ENCODE peak calls at places on chromosomes 6 and 20, in four cellular contexts. R, W, I and S are unnamed samples.

GRCh38 chr20:45028424-45029136 is 62.3 kb downstream of the STK4 start:
- DNase-seq in I (no peak), R (no peak), W (no peak), S (no peak)

GRCh38 chr6:117168296-117169059 is 96.9 kb upstream of the VGLL2 start:
- DNase-seq in R (no peak), W (no peak), I (no peak), S (no peak)

GRCh38 chr20:58192567-58192966 is 35.9 kb downstream of the ANKRD60 start:
- DNase-seq in I (peak), R (peak), W (no peak), S (peak)

GRCh38 chr20:47506850-47507249 is 5.2 kb downstream of the NCOA3 start:
- DNase-seq in W (no peak), I (no peak), R (peak), S (no peak)

GRCh38 chr20:37362821-37363220 is 16.9 kb downstream of the SRC start:
- DNase-seq in R (no peak), I (no peak), W (no peak), S (no peak)

GRCh38 chr6:3337521-3338350 is 79.0 kb downstream of the PSMG4 start:
- DNase-seq in R (no peak), I (no peak), W (peak), S (no peak)

GRCh38 chr6:1708141-1708540 is 98.4 kb downstream of the FOXC1 start:
- DNase-seq in W (no peak), I (no peak), R (no peak), S (peak)

GRCh38 chr6:44254201-44254956 is 2.9 kb downstream of the SLC35B2 start:
- DNase-seq in W (no peak), R (peak), I (no peak), S (no peak)

GRCh38 chr6:154931741-154932424 is 63.2 kb upstream of the TIAM2 start:
- DNase-seq in W (no peak), R (no peak), I (no peak), S (no peak)

GRCh38 chr6:94270040-94270689 is 850.8 kb upstream of the EPHA7 start:
- DNase-seq in R (no peak), W (no peak), I (no peak), S (no peak)

GRCh38 chr6:116012966-116013365 is 47.7 kb downstream of the FRK start:
- DNase-seq in R (no peak), W (no peak), I (no peak), S (no peak)

GRCh38 chr20:4289875-4290274 is 274.5 kb upstream of the RNF24 start:
- DNase-seq in R (no peak), I (no peak), W (peak), S (no peak)

GRCh38 chr6:39188577-39188976 is 40.7 kb downstream of the KCNK5 start:
- DNase-seq in W (no peak), I (no peak), R (no peak), S (no peak)

GRCh38 chr20:1809121-1809520 is 86.1 kb upstream of the SIRPA start:
- DNase-seq in I (no peak), R (no peak), W (peak), S (no peak)

GRCh38 chr20:24678351-24679106 is 209.1 kb downstream of the SYNDIG1 start:
- DNase-seq in W (no peak), R (no peak), I (no peak), S (no peak)

GRCh38 chr20:57656821-57657536 is 36.8 kb upstream of the ZBP1 start:
- DNase-seq in R (peak), W (no peak), I (peak), S (no peak)

GRCh38 chr20:46955601-46956556 is 61.2 kb downstream of the EYA2 start:
- DNase-seq in W (no peak), R (no peak), I (no peak), S (no peak)

GRCh38 chr6:166341915-166342292 is 441 bp downstream of the SFT2D1 start:
- DNase-seq in I (no peak), R (no peak), W (no peak), S (no peak)

GRCh38 chr6:31897612-31898199 is at the start of gene EHMT2:
- DNase-seq in R (peak), I (peak), W (peak), S (peak)

DNA sequence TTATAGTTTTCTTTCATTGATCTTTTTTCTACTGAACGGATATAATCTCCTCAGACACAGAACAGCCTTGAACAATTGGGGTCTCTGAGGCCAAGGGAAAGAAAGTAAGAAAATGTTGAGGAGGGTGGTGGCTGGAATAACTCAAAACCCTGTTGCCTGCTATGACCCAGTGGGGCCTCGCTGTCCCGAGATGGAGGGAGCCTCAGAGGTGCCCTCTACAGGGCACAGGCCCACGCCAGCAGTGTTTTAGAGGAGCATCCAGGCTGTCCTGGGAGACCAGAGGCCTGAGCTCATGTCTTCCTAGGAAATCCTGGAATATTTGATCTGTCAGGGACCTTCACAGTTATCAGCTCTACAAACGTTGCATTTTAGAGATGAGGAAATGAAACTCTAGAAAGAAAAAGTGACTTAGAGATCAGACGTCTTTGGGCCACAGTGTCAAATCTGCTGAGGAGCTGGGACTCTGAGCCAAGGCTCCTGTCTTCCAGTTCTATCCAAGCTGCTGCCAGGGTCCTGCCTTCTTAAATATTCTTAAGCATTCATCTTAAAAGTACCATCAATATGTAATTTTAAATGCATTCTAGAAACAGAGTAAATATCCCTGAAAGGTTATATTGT is 26.3 kb downstream of the ALDH5A1 start:
- DNase-seq in R (peak), I (peak), W (peak), S (peak)
- TF ChIP-seq CTCF in R (peak), I (no peak), W (peak), S (peak)

GRCh38 chr20:32681175-32682084 is 7.7 kb upstream of the C20orf203 start:
- DNase-seq in W (no peak), R (peak), I (peak), S (peak)
- TF ChIP-seq CTCF in W (no peak), R (no peak), I (no peak), S (no peak)

DNA sequence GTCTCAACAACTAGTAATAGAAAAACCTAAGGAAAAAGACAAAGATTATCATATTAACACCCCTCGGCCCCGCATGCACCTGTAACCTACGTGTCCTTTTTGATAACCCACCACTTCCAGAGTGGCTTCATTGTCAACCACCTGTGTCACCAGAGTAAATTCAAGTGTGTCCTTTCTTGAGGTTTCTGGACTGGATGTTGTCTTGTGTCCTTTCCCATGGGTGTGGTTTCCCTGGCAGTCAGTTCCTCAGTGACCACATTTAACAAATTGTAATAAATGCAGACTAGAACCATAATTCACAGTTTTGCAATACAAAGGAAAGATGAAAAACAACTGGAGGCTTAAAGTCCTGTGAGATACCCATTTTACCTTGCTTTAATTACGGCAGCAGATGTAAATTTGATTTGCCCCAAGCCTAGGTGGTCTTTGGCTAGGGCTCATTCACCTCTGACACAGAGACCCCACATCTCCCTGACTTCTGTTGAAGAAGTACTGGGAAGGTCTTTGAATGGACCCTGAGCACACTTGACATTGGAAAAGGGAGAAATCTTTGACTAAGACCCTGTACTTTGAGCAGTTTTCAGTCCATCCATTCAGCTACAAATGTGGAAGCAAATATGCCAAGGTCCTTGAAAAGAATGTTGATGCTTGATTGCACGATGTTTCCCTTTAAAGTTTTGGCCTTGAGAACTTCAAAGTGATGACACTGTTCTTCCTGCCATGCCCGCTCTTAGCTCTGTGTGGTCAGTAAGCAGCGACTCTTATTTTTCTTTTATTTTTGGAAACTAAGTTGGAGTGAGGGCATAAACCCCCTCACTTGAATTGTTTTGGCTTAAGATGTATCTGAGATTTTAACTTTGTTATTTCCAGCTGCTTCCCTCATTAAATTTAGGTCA is 232.4 kb downstream of the UST start:
- DNase-seq in W (no peak), I (no peak), R (no peak), S (no peak)
- TF ChIP-seq CTCF in W (no peak), I (no peak), R (no peak), S (no peak)

GRCh38 chr20:8021541-8022269 is 2.1 kb upstream of the TMX4 start:
- DNase-seq in R (no peak), I (no peak), W (no peak), S (no peak)

GRCh38 chr20:8018928-8019177 is 708 bp downstream of the TMX4 start:
- DNase-seq in W (peak), I (no peak), R (no peak), S (no peak)

GRCh38 chr20:8019998-8020247 is 362 bp upstream of the TMX4 start:
- DNase-seq in I (no peak), R (no peak), W (no peak), S (no peak)

GRCh38 chr20:8020314-8021079 is 936 bp upstream of the TMX4 start:
- DNase-seq in W (no peak), R (no peak), I (no peak), S (no peak)

DNA sequence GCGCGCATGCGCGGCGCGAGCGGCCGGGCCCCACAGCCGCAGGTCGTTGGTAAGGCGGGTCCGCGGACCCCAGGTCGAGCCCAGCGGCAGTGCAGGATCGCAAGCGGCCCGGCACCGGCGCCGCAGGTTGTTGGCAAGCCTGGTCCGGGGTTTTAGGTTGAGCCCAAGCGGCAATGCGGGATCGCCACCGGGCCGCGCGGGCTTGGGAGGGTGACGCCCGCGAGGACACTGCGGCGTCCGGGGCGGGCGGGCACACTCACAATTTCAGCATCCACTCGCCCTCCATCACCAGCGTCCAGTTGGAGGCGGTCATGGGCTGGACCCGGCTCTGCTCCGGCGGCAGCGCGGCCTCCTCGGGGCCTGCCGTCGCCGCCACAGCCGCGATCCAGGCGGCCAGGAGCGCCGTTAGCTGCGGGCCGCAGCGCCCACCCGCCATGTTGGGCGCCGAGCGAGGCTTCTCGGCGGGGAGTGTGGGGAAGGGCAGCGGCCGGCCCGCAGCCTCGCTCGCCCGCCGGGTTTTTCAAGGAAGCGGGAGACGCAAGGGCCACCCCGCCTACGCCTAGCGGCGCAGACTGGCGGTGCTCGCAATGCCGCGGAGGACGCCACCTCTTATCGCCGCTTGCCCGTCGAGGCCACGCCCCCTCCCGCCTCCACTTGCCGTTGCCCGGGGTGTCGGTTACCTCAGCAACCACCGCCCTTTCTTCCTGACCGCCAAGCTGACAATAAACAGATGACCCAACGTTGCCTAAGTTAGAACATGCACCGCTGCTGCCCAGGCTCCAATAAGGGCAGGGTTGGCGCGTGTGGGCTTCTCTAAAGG is at the start of gene TMX4:
- DNase-seq in R (peak), W (peak), I (peak), S (peak)
- TF ChIP-seq CTCF in R (peak), W (peak), I (peak), S (peak)

GRCh38 chr6:17039266-17039665 is 62.6 kb upstream of the STMND1 start:
- DNase-seq in W (no peak), I (no peak), R (no peak), S (no peak)

GRCh38 chr6:17038316-17038715 is 63.5 kb upstream of the STMND1 start:
- DNase-seq in I (no peak), W (no peak), R (no peak), S (no peak)

GRCh38 chr6:17043148-17043522 is 58.7 kb upstream of the STMND1 start:
- DNase-seq in W (no peak), R (no peak), I (no peak), S (no peak)

GRCh38 chr6:17045581-17046322 is 56.1 kb upstream of the STMND1 start:
- DNase-seq in W (no peak), R (no peak), I (no peak), S (no peak)

DNA sequence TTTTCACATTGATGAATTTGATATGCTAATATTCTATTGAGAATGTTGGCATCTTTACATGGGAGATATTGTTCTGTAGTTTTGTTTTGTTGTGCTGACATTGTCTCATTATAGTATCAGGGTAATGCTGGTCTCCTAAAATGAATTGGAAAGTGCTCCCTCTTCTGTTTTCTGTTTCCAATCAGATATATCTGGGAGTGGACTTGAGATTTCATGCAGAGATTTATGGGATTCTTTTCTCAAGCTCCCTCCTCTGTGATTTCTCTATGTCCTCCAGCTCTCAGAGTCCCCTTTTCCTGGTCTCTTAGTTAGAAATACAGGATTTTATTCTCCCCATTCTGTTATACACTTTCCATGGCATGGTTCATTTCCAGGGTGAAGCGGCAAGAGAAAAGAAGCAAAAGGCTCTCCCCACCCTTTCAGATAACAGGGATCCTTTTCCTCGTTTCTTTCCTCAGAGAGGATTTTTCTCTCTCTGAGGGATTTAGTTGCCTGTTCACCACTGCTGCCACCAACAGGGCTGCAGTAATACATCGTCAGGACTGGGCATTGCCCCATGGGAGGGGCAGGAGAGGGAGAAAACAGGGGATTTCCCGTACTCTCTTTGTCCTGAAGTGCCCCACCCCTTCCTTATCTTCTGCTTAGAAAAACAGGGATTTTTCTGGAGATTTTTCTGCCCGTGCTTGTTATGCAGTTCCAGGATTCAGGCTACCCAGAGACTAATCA is 59.3 kb upstream of the STMND1 start:
- DNase-seq in R (peak), I (peak), W (peak), S (peak)
- TF ChIP-seq CTCF in R (peak), I (no peak), W (peak), S (no peak)